ENCODE peak calls at places on chromosomes 13 and 19, in four cellular contexts. M is amygdala; Z is lung; V is activated T-cell treated with anti-CD3 and anti-CD28 coated beads, Interleukin-2, amount 50 U/mL, for 72 hours. U is an unnamed sample.

GRCh38 chr13:31909889-31910551 is 121.6 kb upstream of the FRY start:
- DNase-seq in M (peak), Z (peak), V (peak), U (no peak)

GRCh38 chr13:87089391-87089790 is 581.8 kb upstream of the SLITRK5 start:
- DNase-seq in M (no peak), Z (no peak), V (no peak), U (no peak)

GRCh38 chr19:41255171-41255570 is 9.0 kb upstream of the HNRNPUL1 start:
- DNase-seq in M (no peak), Z (no peak), V (no peak), U (no peak)

GRCh38 chr19:17289489-17289888 is 7.8 kb downstream of the ANKLE1 start:
- DNase-seq in M (peak), Z (peak), V (peak), U (peak)

GRCh38 chr13:60467098-60467497 is 70.1 kb downstream of the TDRD3 start:
- DNase-seq in M (no peak), Z (no peak), V (no peak), U (no peak)

GRCh38 chr19:17867087-17867486 is 4.7 kb upstream of the SLC5A5 start:
- DNase-seq in M (no peak), Z (no peak), V (no peak), U (no peak)

GRCh38 chr19:30696514-30696913 is 324.3 kb downstream of the ZNF536 start:
- DNase-seq in M (no peak), Z (no peak), V (peak), U (no peak)

GRCh38 chr13:40187324-40187795 is 479.1 kb downstream of the FOXO1 start:
- DNase-seq in M (no peak), Z (no peak), V (peak), U (no peak)

GRCh38 chr19:12365094-12365371 is 450 bp downstream of the ZNF442 start:
- DNase-seq in M (peak), Z (no peak), V (no peak), U (no peak)

GRCh38 chr13:30846311-30846710 is 59.8 kb upstream of the MEDAG start:
- DNase-seq in M (no peak), Z (no peak), V (no peak), U (no peak)

GRCh38 chr13:100694722-100695644 is 20.4 kb upstream of the TMTC4 start:
- DNase-seq in M (no peak), Z (no peak), V (no peak), U (no peak)

GRCh38 chr19:18919895-18920204 is 335 bp downstream of the DDX49 start:
- DNase-seq in M (no peak), Z (no peak), V (no peak), U (no peak)

GRCh38 chr19:6813659-6814058 is 41.2 kb downstream of the VAV1 start:
- DNase-seq in M (no peak), Z (no peak), V (peak), U (no peak)

GRCh38 chr19:10230155-10230903 is 802 bp downstream of the S1PR2 start:
- DNase-seq in M (peak), Z (peak), V (peak), U (no peak)

GRCh38 chr13:109718726-109719125 is 67.7 kb downstream of the IRS2 start:
- DNase-seq in M (no peak), Z (no peak), V (no peak), U (no peak)

U was measured in cardiac septum.